ENCODE peak calls at places on chromosomes 16 and 17, in six cellular contexts. F is NCI-H2171; U is stimulated activated CD8-positive, alpha-beta memory T cell treated with anti-CD3 and anti-CD28 coated beads, Interleukin-4, amount 100 ng/mL, for 24 hours; N is A549; O is cardiac muscle cell; T is endothelial cell. S is an unnamed sample.

GRCh38 chr17:50872710-50873424 is 6.7 kb upstream of the TOB1 start:
- DNase-seq in U (peak), O (no peak), N (no peak), T (no peak), F (no peak), S (no peak)

GRCh38 chr17:858941-859452 is 76.8 kb downstream of the MRM3 start:
- DNase-seq in F (no peak), N (no peak), O (no peak), T (no peak), U (no peak), S (no peak)

GRCh38 chr16:75309899-75310430 is 58.5 kb upstream of the BCAR1 start:
- DNase-seq in O (no peak), T (no peak), N (no peak), F (no peak), U (no peak), S (no peak)

GRCh38 chr17:49995055-49995738 is at the start of gene DLX3:
- DNase-seq in N (peak), T (peak), U (no peak), O (peak), F (peak), S (peak)

GRCh38 chr17:43608313-43608712 is 53.4 kb downstream of the MEOX1 start:
- DNase-seq in T (no peak), O (no peak), N (no peak), U (peak), F (no peak), S (no peak)

GRCh38 chr16:24102120-24102740 is 153.9 kb upstream of the CACNG3 start:
- DNase-seq in O (no peak), F (no peak), T (no peak), U (no peak), N (no peak), S (no peak)

GRCh38 chr17:72710834-72711233 is 381.7 kb downstream of the SLC39A11 start:
- DNase-seq in T (no peak), N (no peak), O (no peak), F (no peak), U (no peak), S (no peak)

GRCh38 chr16:1746693-1747195 is 24.6 kb downstream of the NME3 start:
- DNase-seq in N (no peak), T (no peak), U (no peak), F (no peak), O (no peak), S (no peak)

GRCh38 chr17:50833396-50834125 is 1.8 kb upstream of the WFIKKN2 start:
- DNase-seq in U (no peak), O (no peak), N (no peak), T (no peak), F (no peak), S (peak)

GRCh38 chr16:3690470-3690918 is 26.8 kb downstream of the TRAP1 start:
- DNase-seq in N (peak), F (peak), T (peak), O (peak), U (peak), S (peak)

GRCh38 chr17:4537451-4538235 is 17.5 kb downstream of the MYBBP1A start:
- DNase-seq in F (peak), U (no peak), T (no peak), N (no peak), O (no peak), S (no peak)

GRCh38 chr16:57564571-57565270 is 22.3 kb downstream of the ADGRG5 start:
- DNase-seq in N (no peak), T (no peak), U (no peak), O (no peak), F (no peak), S (peak)

GRCh38 chr16:56814537-56815432 is 50.2 kb upstream of the SLC12A3 start:
- DNase-seq in F (no peak), O (peak), T (no peak), N (peak), U (no peak), S (no peak)

GRCh38 chr17:47239663-47240374 is 13.8 kb upstream of the ITGB3 start:
- DNase-seq in U (no peak), F (peak), N (peak), T (no peak), O (peak), S (no peak)

GRCh38 chr17:58534901-58535421 is 20.5 kb upstream of the MTMR4 start:
- DNase-seq in U (no peak), T (no peak), O (no peak), N (peak), F (no peak), S (no peak)

GRCh38 chr16:73063284-73063733 is 15.4 kb upstream of the ZFHX3 start:
- DNase-seq in N (no peak), U (no peak), T (no peak), F (no peak), O (no peak), S (no peak)

GRCh38 chr17:67503184-67503583 is 126.1 kb downstream of the PITPNC1 start:
- DNase-seq in T (no peak), F (no peak), N (no peak), U (no peak), O (no peak), S (no peak)

GRCh38 chr16:30741461-30741914 is 6.7 kb upstream of the PHKG2 start:
- DNase-seq in O (peak), F (no peak), U (no peak), T (no peak), N (peak), S (no peak)

GRCh38 chr16:56583351-56583910 is 5.9 kb upstream of the MT3 start:
- DNase-seq in O (no peak), U (no peak), F (no peak), N (no peak), T (no peak), S (no peak)

GRCh38 chr16:56961386-56961785 is 364 bp upstream of the CETP start:
- DNase-seq in F (no peak), U (no peak), O (no peak), T (no peak), N (no peak), S (no peak)

GRCh38 chr16:49834496-49835009 is 21.4 kb downstream of the ZNF423 start:
- DNase-seq in T (no peak), F (no peak), O (peak), N (no peak), U (no peak), S (peak)

GRCh38 chr17:12007466-12007865 is 10.2 kb upstream of the ZNF18 start:
- DNase-seq in U (no peak), F (no peak), O (no peak), N (no peak), T (no peak), S (no peak)

GRCh38 chr17:72421128-72422092 is 300.6 kb downstream of the SOX9 start:
- DNase-seq in U (no peak), N (peak), F (no peak), O (no peak), T (no peak), S (no peak)

GRCh38 chr16:17270683-17271109 is 200.1 kb downstream of the XYLT1 start:
- DNase-seq in O (no peak), U (no peak), T (no peak), N (no peak), F (no peak), S (no peak)

GRCh38 chr17:27315322-27315721 is 21.4 kb downstream of the WSB1 start:
- DNase-seq in T (no peak), U (no peak), N (no peak), O (peak), F (peak), S (no peak)

GRCh38 chr16:2233872-2234812 is 2.1 kb upstream of the DNASE1L2 start:
- DNase-seq in T (no peak), N (no peak), O (no peak), F (no peak), U (no peak), S (no peak)

GRCh38 chr17:67520916-67521772 is 144.1 kb downstream of the PITPNC1 start:
- DNase-seq in O (no peak), N (no peak), T (no peak), F (no peak), U (no peak), S (no peak)

S was measured in WERI-Rb-1.